ENCODE peak calls at places on chromosomes 12 and 14, in four cellular contexts. G is CD4-positive, alpha-beta memory T cell; P is psoas muscle; D is SK-N-SH. M is an unnamed sample. For H3K4me1, the result is how much of the 10 kb centered on the place peaks cover.

GRCh38 chr14:97074860-97075259 is 277.7 kb downstream of the VRK1 start:
- DNase-seq in G (no peak), P (no peak), D (no peak), M (no peak)

GRCh38 chr12:67220065-67220464 is 49.1 kb upstream of the CAND1 start:
- DNase-seq in G (no peak), P (no peak), D (no peak), M (no peak)

GRCh38 chr12:3097186-3097804 is 20.1 kb downstream of the TSPAN9 start:
- DNase-seq in G (no peak), P (peak), D (peak), M (peak)

GRCh38 chr12:630656-631632 is 32.3 kb downstream of the NINJ2 start:
- DNase-seq in G (no peak), P (peak), D (no peak), M (peak)

GRCh38 chr12:12902036-12902435 is 10.7 kb downstream of the GPRC5A start:
- DNase-seq in G (no peak), P (no peak), D (no peak), M (peak)

GRCh38 chr14:96095581-96096476 is 56.7 kb downstream of the C14orf132 start:
- DNase-seq in G (no peak), P (peak), D (peak), M (peak)

GRCh38 chr12:116609715-116610114 is 50.5 kb downstream of the MAP1LC3B2 start:
- DNase-seq in G (no peak), P (no peak), D (no peak), M (no peak)

GRCh38 chr12:129312048-129312447 is 458.8 kb downstream of the GLT1D1 start:
- DNase-seq in G (no peak), P (no peak), D (no peak), M (no peak)

GRCh38 chr12:93889516-93890202 is 212.5 kb downstream of the CRADD start:
- DNase-seq in G (no peak), P (no peak), D (no peak), M (no peak)

DNA sequence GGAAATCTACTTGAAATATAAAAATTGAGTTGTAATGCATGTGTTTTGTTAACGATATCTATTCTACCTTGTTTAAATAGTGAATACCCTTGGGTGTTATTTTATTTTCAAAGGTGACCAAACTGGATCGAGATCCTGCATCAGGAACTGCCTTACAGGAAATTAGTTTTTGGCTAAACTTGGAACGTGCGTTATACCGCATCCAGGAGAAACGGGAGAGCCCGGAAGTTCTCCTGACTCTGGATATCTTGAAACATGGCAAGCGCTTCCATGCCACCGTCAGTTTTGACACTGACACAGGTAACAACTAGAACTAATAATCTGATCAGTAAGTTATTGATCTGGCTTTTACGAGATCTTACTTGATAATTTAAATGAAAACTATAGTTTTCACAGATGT is 15.9 kb downstream of the DYNC1H1 start:
- DNase-seq in G (no peak), P (no peak), D (no peak), M (no peak)
- H3K4me1 ChIP-seq in G (under half), P (under half), D (under half), M (under half)

DNA sequence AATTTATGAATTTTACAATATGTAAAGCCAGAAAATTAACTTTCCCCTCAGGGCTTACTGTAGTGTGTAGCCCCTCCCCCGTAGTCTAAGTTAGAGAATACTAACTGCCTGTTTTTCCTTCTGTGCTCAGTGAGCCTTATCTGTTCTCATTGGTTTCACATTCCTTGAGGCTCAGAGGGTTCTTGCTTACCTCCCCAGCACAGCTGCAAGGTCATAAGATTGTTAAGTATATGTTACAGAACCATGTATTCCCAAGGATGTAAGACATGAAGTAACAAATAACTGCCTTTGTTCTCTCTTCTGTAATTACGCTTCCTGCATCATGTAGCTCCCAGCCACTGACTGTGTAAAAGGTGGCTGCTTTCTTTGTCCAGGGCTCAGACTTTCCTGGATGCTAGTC is 1351.1 kb downstream of the TMEM121 start:
- DNase-seq in G (no peak), P (no peak), D (no peak), M (no peak)
- H3K4me3 ChIP-seq in G (no peak), P (no peak), D (no peak), M (no peak)

GRCh38 chr12:31306871-31307270 is 19.1 kb downstream of the SINHCAF start:
- DNase-seq in G (no peak), P (no peak), D (no peak), M (no peak)
- H3K27ac ChIP-seq in G (no peak), P (no peak), D (no peak), M (no peak)

GRCh38 chr14:99581371-99581770 is 22.6 kb downstream of the CCDC85C start:
- DNase-seq in G (no peak), P (no peak), D (no peak), M (no peak)

GRCh38 chr14:99584823-99585222 is 19.2 kb downstream of the CCDC85C start:
- DNase-seq in G (no peak), P (no peak), D (no peak), M (no peak)

GRCh38 chr14:99579077-99579836 is 24.8 kb downstream of the CCDC85C start:
- DNase-seq in G (no peak), P (no peak), D (no peak), M (no peak)

GRCh38 chr14:99579903-99580570 is 24.0 kb downstream of the CCDC85C start:
- DNase-seq in G (no peak), P (no peak), D (peak), M (no peak)

GRCh38 chr14:99581960-99582359 is 22.0 kb downstream of the CCDC85C start:
- DNase-seq in G (no peak), P (no peak), D (no peak), M (no peak)
- H3K4me1 ChIP-seq in G (under half), P (under half), D (under half), M (under half)

GRCh38 chr12:47774664-47775063 is 1.6 kb downstream of the SLC48A1 start:
- DNase-seq in G (no peak), P (peak), D (no peak), M (no peak)
- H3K4me3 ChIP-seq in G (no peak), P (peak), D (no peak), M (no peak)